ENCODE peak calls at places on chromosomes 3 and 15, in five cellular contexts. O is esophagus muscularis mucosa, L is K562, N is transverse colon, V is breast epithelium. M is an unnamed sample.

GRCh38 chr15:40274350-40275274 is 8.3 kb downstream of the ANKRD63 start:
- DNase-seq in O (peak; percentile 96), L (peak; percentile 84), N (peak; percentile 86), V (peak; percentile 84), M (peak; percentile 87)

GRCh38 chr3:99365396-99365795 is 273.0 kb upstream of the COL8A1 start:
- DNase-seq in O (no peak), L (no peak), N (no peak), V (no peak), M (no peak)

GRCh38 chr3:126376464-126376863 is 18.2 kb upstream of the CFAP100 start:
- DNase-seq in O (no peak), L (no peak), N (no peak), V (no peak), M (peak; percentile 7)

GRCh38 chr15:73927476-73928240 is 1.4 kb downstream of the LOXL1 start:
- DNase-seq in O (no peak), L (peak; percentile 54), N (peak; percentile 70), V (peak; percentile 63), M (peak; percentile 82)

GRCh38 chr3:23668430-23668904 is 137.3 kb upstream of the UBE2E1 start:
- DNase-seq in O (no peak), L (no peak), N (no peak), V (no peak), M (no peak)

GRCh38 chr3:169813757-169814517 is 1.2 kb upstream of the LRRC34 start:
- DNase-seq in O (no peak), L (no peak), N (peak; percentile 75), V (no peak), M (peak; percentile 46)

GRCh38 chr3:34256791-34257190 is 458.4 kb downstream of the PDCD6IP start:
- DNase-seq in O (no peak), L (no peak), N (no peak), V (no peak), M (no peak)

GRCh38 chr3:165185707-165186327 is 10.4 kb downstream of the SLITRK3 start:
- DNase-seq in O (no peak), L (peak; percentile 51), N (peak; percentile 63), V (no peak), M (peak; percentile 49)

GRCh38 chr15:66452971-66453580 is 44.5 kb downstream of the SNAPC5 start:
- DNase-seq in O (no peak), L (no peak), N (no peak), V (no peak), M (no peak)

GRCh38 chr3:125141596-125142417 is 70.7 kb downstream of the SLC12A8 start:
- DNase-seq in O (no peak), L (no peak), N (peak; percentile 74), V (peak; percentile 68), M (peak; percentile 50)

GRCh38 chr3:125140011-125140813 is 72.3 kb downstream of the SLC12A8 start:
- DNase-seq in O (no peak), L (no peak), N (no peak), V (no peak), M (no peak)

GRCh38 chr3:125139386-125139785 is 73.2 kb downstream of the SLC12A8 start:
- DNase-seq in O (no peak), L (no peak), N (no peak), V (no peak), M (no peak)

GRCh38 chr3:125142418-125142778 is 70.2 kb downstream of the SLC12A8 start:
- DNase-seq in O (no peak), L (no peak), N (no peak), V (no peak), M (no peak)

DNA sequence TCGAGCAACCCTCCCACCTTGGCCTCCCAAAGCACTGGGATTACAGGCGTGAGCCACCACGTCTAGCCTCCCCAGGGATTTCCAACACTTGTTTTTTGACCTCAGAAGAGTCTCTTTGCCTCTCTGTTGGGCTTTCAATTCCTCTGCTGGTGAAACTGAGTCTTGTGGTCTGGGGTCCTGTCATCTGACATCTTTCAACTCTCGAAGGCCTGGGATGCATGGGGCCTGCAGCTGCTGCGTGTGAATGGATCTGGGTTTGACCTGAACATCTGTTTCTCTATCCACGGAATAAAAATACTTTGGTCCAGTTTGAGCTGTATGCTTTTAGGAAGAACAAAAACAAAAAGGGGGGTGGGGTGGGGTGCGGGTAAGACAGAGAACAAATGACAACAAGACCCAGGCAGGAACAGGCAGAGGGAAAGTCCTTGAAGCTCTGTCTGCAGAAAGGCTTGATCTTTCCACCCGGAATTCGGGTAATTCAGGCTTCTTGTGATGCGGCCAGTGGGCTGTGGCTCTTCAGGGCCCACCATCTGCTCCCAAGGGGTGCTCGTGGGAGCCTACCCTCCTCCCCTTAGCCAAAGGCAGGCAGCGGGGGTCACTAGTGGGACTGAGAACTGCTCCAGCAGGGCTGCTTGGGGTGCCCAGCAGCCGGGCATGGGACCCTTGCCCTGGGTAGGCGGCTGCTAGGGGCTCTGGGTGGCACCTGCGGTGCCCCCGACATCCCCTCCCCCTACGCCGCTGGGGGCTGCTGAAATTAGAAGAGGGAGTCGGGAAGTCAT is 71.5 kb downstream of the SLC12A8 start:
- DNase-seq in O (no peak), L (no peak), N (no peak), V (no peak), M (no peak)
- H3K4me3 ChIP-seq in O (peak overlapping the region; percentile 56), L (no peak overlapping the region), N (peak overlapping the region; percentile 26), V (peak overlapping the region; percentile 76), M (peak overlapping the region; percentile 44)

GRCh38 chr3:177057768-177058167 is 139.5 kb downstream of the TBL1XR1 start:
- DNase-seq in O (no peak), L (no peak), N (no peak), V (no peak), M (no peak)

GRCh38 chr3:177058647-177059046 is 138.6 kb downstream of the TBL1XR1 start:
- DNase-seq in O (no peak), L (no peak), N (no peak), V (no peak), M (no peak)

GRCh38 chr3:177056927-177057326 is 140.4 kb downstream of the TBL1XR1 start:
- DNase-seq in O (no peak), L (no peak), N (no peak), V (no peak), M (no peak)

GRCh38 chr3:177053107-177053506 is 144.2 kb downstream of the TBL1XR1 start:
- DNase-seq in O (no peak), L (no peak), N (no peak), V (no peak), M (no peak)

GRCh38 chr3:177055557-177056290 is 141.6 kb downstream of the TBL1XR1 start:
- DNase-seq in O (no peak), L (peak; percentile 13), N (no peak), V (no peak), M (no peak)
- TF ChIP-seq POLR2AphosphoS5 in O (no peak), L (no peak), N (no peak), V (no peak), M (no peak)

DNA sequence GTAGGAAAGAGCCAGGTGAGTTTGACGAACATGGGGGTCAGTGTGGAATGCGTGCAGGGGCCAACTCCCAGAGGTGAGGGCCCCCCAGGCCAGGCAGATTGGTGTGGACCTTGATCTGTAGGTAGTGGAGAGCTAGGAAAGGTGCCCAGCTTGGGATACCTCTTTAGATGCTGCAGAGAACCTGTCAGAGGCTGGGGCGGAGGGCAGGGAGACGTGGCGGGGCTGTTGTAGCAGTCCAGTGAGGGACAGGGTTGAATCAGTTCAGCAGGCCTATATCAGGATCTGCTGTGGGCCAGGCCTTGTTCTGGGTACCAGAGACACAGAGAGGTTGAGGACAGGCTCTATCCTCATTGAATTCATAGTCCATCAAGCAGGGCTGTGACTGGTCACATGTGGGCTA is 8.6 kb downstream of the SNX33 start:
- DNase-seq in O (no peak), L (no peak), N (no peak), V (no peak), M (no peak)
- TF ChIP-seq POLR2A in O (no peak), L (no peak), N (no peak), V (no peak), M (no peak)

DNA sequence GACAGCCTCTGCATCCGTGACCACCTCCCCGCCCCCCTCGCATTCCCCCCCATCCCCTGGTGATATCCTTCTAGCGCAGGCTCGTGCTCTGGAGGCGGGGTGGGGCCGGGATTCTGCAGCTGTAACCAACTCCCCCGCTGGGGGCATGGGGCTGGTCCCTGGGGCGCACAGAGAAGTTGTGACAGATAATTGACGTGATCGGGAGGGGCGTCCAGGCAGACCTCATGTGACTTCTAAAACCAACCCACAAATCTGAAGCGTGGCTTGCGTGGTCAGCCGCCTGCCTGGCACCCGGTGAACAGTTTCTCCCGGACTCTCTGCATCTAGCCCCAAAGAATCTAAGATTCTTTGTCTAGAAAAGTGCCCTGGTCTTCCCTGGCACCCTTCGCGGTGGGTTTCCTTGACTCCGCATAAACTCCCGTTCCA is 100.6 kb upstream of the IGF1R start:
- DNase-seq in O (no peak), L (no peak), N (peak; percentile 11), V (no peak), M (no peak)
- H3K4me3 ChIP-seq in O (peak overlapping the region; percentile 71), L (no peak overlapping the region), N (peak overlapping the region; percentile 28), V (peak overlapping the region; percentile 65), M (peak overlapping the region; percentile 54)

DNA sequence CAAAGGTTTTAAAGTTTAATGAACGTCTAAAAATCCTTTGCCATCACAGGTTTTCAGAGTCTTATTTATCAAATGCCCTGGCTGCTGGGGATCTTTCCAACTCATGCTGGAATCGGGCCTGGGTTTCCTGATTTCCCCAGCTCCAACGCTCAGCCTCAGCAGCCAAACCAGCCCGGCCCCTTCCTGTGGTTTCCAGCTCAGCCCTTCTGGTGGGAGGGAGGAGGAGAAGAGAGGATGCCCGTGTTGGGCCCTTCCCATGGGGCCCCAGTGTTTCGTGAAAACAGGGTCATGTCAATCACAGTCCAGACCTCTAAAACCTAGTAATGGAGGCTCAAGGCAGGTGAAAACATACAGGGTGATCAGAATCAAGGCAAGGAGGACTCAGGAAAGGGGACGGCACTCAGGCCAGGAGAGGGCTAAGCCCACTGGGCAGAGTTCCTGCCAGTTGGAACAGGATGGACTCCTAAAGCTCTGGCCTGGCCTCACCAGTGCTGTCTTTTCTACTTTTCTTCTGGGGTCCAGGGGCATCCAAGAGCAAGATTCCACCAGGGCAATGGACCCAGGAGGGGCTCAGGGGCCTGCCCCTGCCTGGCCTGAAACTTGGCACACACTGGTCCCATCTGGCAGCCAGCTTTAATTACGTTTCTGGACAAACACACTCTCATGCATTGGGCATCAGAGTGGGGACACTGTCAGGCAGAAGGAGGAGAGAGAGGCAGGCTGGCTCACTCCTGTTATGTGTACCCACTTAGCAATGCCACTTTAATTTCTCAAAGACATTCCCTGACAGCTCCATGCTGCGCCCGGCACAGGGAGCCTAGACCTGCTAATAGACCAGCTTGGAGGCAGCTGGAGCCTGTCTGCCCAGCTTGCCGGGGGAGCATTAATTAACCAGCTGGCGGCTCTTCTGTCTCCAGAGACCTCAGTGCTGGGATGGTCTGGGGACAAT is 194.6 kb downstream of the FAM43A start:
- DNase-seq in O (peak; percentile 92), L (no peak), N (peak; percentile 7), V (no peak), M (peak; percentile 77)
- TF ChIP-seq POLR2AphosphoS5 in O (no peak), L (no peak), N (no peak), V (no peak), M (no peak)

GRCh38 chr15:88463870-88464532 is 3.2 kb downstream of the MRPL46 start:
- DNase-seq in O (no peak), L (no peak), N (no peak), V (no peak), M (no peak)

GRCh38 chr15:88469321-88469720 is 1.8 kb downstream of the MRPS11 start:
- DNase-seq in O (no peak), L (no peak), N (no peak), V (no peak), M (no peak)

GRCh38 chr15:88465633-88466219 is 1.5 kb downstream of the MRPL46 start:
- DNase-seq in O (peak; percentile 53), L (peak; percentile 47), N (no peak), V (no peak), M (no peak)

GRCh38 chr15:88467935-88468528 is 524 bp downstream of the MRPS11 start:
- DNase-seq in O (peak; percentile 29), L (peak; percentile 32), N (no peak), V (no peak), M (no peak)

GRCh38 chr15:88467073-88467934 is at the start of the genes MRPL46 and MRPS11:
- DNase-seq in O (peak; percentile 96), L (peak; percentile 92), N (peak; percentile 91), V (peak; percentile 79), M (peak; percentile 89)
- TF ChIP-seq POLR2A in O (no peak), L (peak; percentile 87), N (peak; percentile 61), V (no peak), M (no peak)